ENCODE peak calls at places on chromosome 5, in six cellular contexts. One of them, this sample, is unnamed.
A peak's percentile ranks its signal among the peaks of the same experiment; 100 is the strongest.

GRCh38 chr5:132750471-132751230 is 3.4 kb downstream of the CCNI2 start:
- DNase-seq in K562: no peak
- DNase-seq in Peyer's patch: no peak
- DNase-seq in right atrium auricular region: no peak
- DNase-seq in tibial artery: no peak
- DNase-seq in CD8-positive, alpha-beta T cell: no peak
- DNase-seq in this sample: no peak

GRCh38 chr5:135242021-135242480 is 157.0 kb downstream of the MACROH2A1 start:
- DNase-seq in K562: no peak
- DNase-seq in Peyer's patch: peak; percentile 29
- DNase-seq in right atrium auricular region: peak; percentile 43
- DNase-seq in tibial artery: peak; percentile 72
- DNase-seq in CD8-positive, alpha-beta T cell: no peak
- DNase-seq in this sample: no peak

GRCh38 chr5:67644221-67644920 is 447.8 kb upstream of the CD180 start:
- DNase-seq in K562: no peak
- DNase-seq in Peyer's patch: no peak
- DNase-seq in right atrium auricular region: no peak
- DNase-seq in tibial artery: no peak
- DNase-seq in CD8-positive, alpha-beta T cell: no peak
- DNase-seq in this sample: no peak

GRCh38 chr5:93250431-93250830 is 330.6 kb downstream of the NR2F1-AS1 start:
- DNase-seq in K562: no peak
- DNase-seq in Peyer's patch: no peak
- DNase-seq in right atrium auricular region: no peak
- DNase-seq in tibial artery: no peak
- DNase-seq in CD8-positive, alpha-beta T cell: no peak
- DNase-seq in this sample: no peak

GRCh38 chr5:127386557-127386956 is 96.0 kb downstream of the MEGF10 start:
- DNase-seq in K562: no peak
- DNase-seq in Peyer's patch: no peak
- DNase-seq in right atrium auricular region: no peak
- DNase-seq in tibial artery: no peak
- DNase-seq in CD8-positive, alpha-beta T cell: no peak
- DNase-seq in this sample: no peak

GRCh38 chr5:61817472-61818326 is 485.6 kb downstream of the ZSWIM6 start:
- DNase-seq in K562: peak; percentile 26
- DNase-seq in Peyer's patch: peak; percentile 57
- DNase-seq in right atrium auricular region: no peak
- DNase-seq in tibial artery: no peak
- DNase-seq in CD8-positive, alpha-beta T cell: no peak
- DNase-seq in this sample: no peak

GRCh38 chr5:72040513-72040912 is 66.8 kb upstream of the MAP1B start:
- DNase-seq in K562: no peak
- DNase-seq in Peyer's patch: no peak
- DNase-seq in right atrium auricular region: no peak
- DNase-seq in tibial artery: no peak
- DNase-seq in CD8-positive, alpha-beta T cell: no peak
- DNase-seq in this sample: no peak

GRCh38 chr5:155485344-155485743 is 471.8 kb downstream of the KIF4B start:
- DNase-seq in K562: no peak
- DNase-seq in Peyer's patch: no peak
- DNase-seq in right atrium auricular region: no peak
- DNase-seq in tibial artery: no peak
- DNase-seq in CD8-positive, alpha-beta T cell: no peak
- DNase-seq in this sample: no peak

GRCh38 chr5:149041242-149041641 is 21.6 kb downstream of the SH3TC2 start:
- DNase-seq in K562: no peak
- DNase-seq in Peyer's patch: no peak
- DNase-seq in right atrium auricular region: no peak
- DNase-seq in tibial artery: no peak
- DNase-seq in CD8-positive, alpha-beta T cell: no peak
- DNase-seq in this sample: no peak

GRCh38 chr5:60583598-60583997 is 116.4 kb downstream of the DEPDC1B start:
- DNase-seq in K562: no peak
- DNase-seq in Peyer's patch: no peak
- DNase-seq in right atrium auricular region: no peak
- DNase-seq in tibial artery: no peak
- DNase-seq in CD8-positive, alpha-beta T cell: no peak
- DNase-seq in this sample: no peak

GRCh38 chr5:75567710-75568109 is 43.5 kb upstream of the ANKDD1B start:
- DNase-seq in K562: peak; percentile 66
- DNase-seq in Peyer's patch: no peak
- DNase-seq in right atrium auricular region: no peak
- DNase-seq in tibial artery: no peak
- DNase-seq in CD8-positive, alpha-beta T cell: no peak
- DNase-seq in this sample: no peak

GRCh38 chr5:51382508-51382758 is 815 bp upstream of the ISL1 start:
- DNase-seq in K562: no peak
- DNase-seq in Peyer's patch: no peak
- DNase-seq in right atrium auricular region: no peak
- DNase-seq in tibial artery: no peak
- DNase-seq in CD8-positive, alpha-beta T cell: no peak
- DNase-seq in this sample: no peak
- H3K4me3 ChIP-seq in K562: no peak overlapping the region
- H3K4me3 ChIP-seq in Peyer's patch: peak overlapping the region; percentile 51
- H3K4me3 ChIP-seq in right atrium auricular region: no peak overlapping the region
- H3K4me3 ChIP-seq in tibial artery: peak overlapping the region; percentile 38
- H3K4me3 ChIP-seq in CD8-positive, alpha-beta T cell: no peak overlapping the region
- H3K4me3 ChIP-seq in this sample: no peak overlapping the region

GRCh38 chr5:78984611-78985406 is at the start of gene ARSB:
- DNase-seq in K562: peak; percentile 91
- DNase-seq in Peyer's patch: peak; percentile 90
- DNase-seq in right atrium auricular region: peak; percentile 80
- DNase-seq in tibial artery: peak; percentile 89
- DNase-seq in CD8-positive, alpha-beta T cell: peak; percentile 55
- DNase-seq in this sample: peak; percentile 28
- TF ChIP-seq CTCF in K562: peak; percentile 27
- TF ChIP-seq CTCF in Peyer's patch: peak; percentile 56
- TF ChIP-seq CTCF in right atrium auricular region: peak; percentile 23
- TF ChIP-seq CTCF in tibial artery: peak; percentile 29
- TF ChIP-seq CTCF in CD8-positive, alpha-beta T cell: no peak
- TF ChIP-seq CTCF in this sample: no peak

GRCh38 chr5:43300112-43300511 is 13.1 kb downstream of the HMGCS1 start:
- DNase-seq in K562: no peak
- DNase-seq in Peyer's patch: no peak
- DNase-seq in right atrium auricular region: no peak
- DNase-seq in tibial artery: no peak
- DNase-seq in CD8-positive, alpha-beta T cell: no peak
- DNase-seq in this sample: no peak

GRCh38 chr5:43305948-43306563 is 7.2 kb downstream of the HMGCS1 start:
- DNase-seq in K562: peak; percentile 45
- DNase-seq in Peyer's patch: no peak
- DNase-seq in right atrium auricular region: no peak
- DNase-seq in tibial artery: no peak
- DNase-seq in CD8-positive, alpha-beta T cell: no peak
- DNase-seq in this sample: no peak

GRCh38 chr5:43301653-43302091 is 11.5 kb downstream of the HMGCS1 start:
- DNase-seq in K562: peak; percentile 54
- DNase-seq in Peyer's patch: no peak
- DNase-seq in right atrium auricular region: no peak
- DNase-seq in tibial artery: no peak
- DNase-seq in CD8-positive, alpha-beta T cell: no peak
- DNase-seq in this sample: no peak

GRCh38 chr5:43304520-43304919 is 8.7 kb downstream of the HMGCS1 start:
- DNase-seq in K562: no peak
- DNase-seq in Peyer's patch: no peak
- DNase-seq in right atrium auricular region: no peak
- DNase-seq in tibial artery: no peak
- DNase-seq in CD8-positive, alpha-beta T cell: no peak
- DNase-seq in this sample: no peak

DNA sequence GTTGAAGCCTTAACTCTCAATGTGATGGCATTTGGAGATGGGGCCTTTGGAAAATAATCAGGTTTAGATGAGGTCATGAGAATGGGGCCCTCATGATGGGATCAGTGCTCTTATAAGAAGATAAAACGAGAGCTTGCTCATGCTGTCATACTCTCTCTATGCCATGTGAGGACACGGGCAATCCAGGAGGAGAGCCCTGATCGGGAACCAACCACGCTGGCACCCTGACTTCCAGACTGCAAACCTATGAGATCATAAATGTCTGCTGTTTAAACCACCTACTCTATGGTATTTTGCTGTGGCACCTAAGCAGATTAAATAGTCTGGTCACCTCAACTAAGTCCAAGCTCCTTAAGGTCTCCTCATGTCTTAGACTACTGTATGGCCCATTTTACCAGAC is 10.0 kb downstream of the HMGCS1 start:
- DNase-seq in K562: no peak
- DNase-seq in Peyer's patch: no peak
- DNase-seq in right atrium auricular region: no peak
- DNase-seq in tibial artery: no peak
- DNase-seq in CD8-positive, alpha-beta T cell: no peak
- DNase-seq in this sample: no peak
- H3K4me1 ChIP-seq in K562: peaks cover 9% of the 10 kb centered on the region
- H3K4me1 ChIP-seq in Peyer's patch: no peaks in the 10 kb centered on the region
- H3K4me1 ChIP-seq in right atrium auricular region: peaks cover 19% of the 10 kb centered on the region
- H3K4me1 ChIP-seq in tibial artery: peaks cover 16% of the 10 kb centered on the region
- H3K4me1 ChIP-seq in CD8-positive, alpha-beta T cell: peaks cover 4% of the 10 kb centered on the region
- H3K4me1 ChIP-seq in this sample: peaks cover 14% of the 10 kb centered on the region

GRCh38 chr5:88785396-88786216 is 97.4 kb downstream of the MEF2C start:
- DNase-seq in K562: no peak
- DNase-seq in Peyer's patch: no peak
- DNase-seq in right atrium auricular region: no peak
- DNase-seq in tibial artery: no peak
- DNase-seq in CD8-positive, alpha-beta T cell: no peak
- DNase-seq in this sample: no peak
- H3K4me3 ChIP-seq in K562: no peak overlapping the region
- H3K4me3 ChIP-seq in Peyer's patch: no peak overlapping the region
- H3K4me3 ChIP-seq in right atrium auricular region: no peak overlapping the region
- H3K4me3 ChIP-seq in tibial artery: peak overlapping the region; percentile 6
- H3K4me3 ChIP-seq in CD8-positive, alpha-beta T cell: no peak overlapping the region
- H3K4me3 ChIP-seq in this sample: no peak overlapping the region

GRCh38 chr5:145791866-145792265 is 43.3 kb downstream of the PRELID2 start:
- DNase-seq in K562: no peak
- DNase-seq in Peyer's patch: no peak
- DNase-seq in right atrium auricular region: no peak
- DNase-seq in tibial artery: no peak
- DNase-seq in CD8-positive, alpha-beta T cell: no peak
- DNase-seq in this sample: no peak
- TF ChIP-seq CTCF in K562: no peak
- TF ChIP-seq CTCF in Peyer's patch: no peak
- TF ChIP-seq CTCF in right atrium auricular region: no peak
- TF ChIP-seq CTCF in tibial artery: no peak
- TF ChIP-seq CTCF in CD8-positive, alpha-beta T cell: no peak
- TF ChIP-seq CTCF in this sample: no peak

This sample was measured in esophagus squamous epithelium.